ENCODE peak calls at places on chromosomes 7 and 10, in nine cellular contexts. A is mucosa of gallbladder; N is CD4-positive, alpha-beta T cell; X is HuH-7; C is AG09309; L is H7; U is IMR-90; M is activated CD8-positive, alpha-beta T cell treated with anti-CD3 and anti-CD28 coated beads for 36 hours; D is NCI-H2081. G is an unnamed sample.

GRCh38 chr7:130417215-130417614 is 23.6 kb downstream of the CEP41 start:
- DNase-seq in A (no peak), N (no peak), X (no peak), C (no peak), L (no peak), U (no peak), M (peak), D (no peak), G (no peak)

GRCh38 chr7:25803117-25803887 is 348.7 kb upstream of the NFE2L3 start:
- DNase-seq in A (no peak), N (no peak), X (no peak), C (no peak), L (no peak), U (no peak), M (no peak), D (no peak), G (no peak)

GRCh38 chr7:108248821-108249220 is 118.7 kb upstream of the LAMB4 start:
- DNase-seq in A (no peak), N (no peak), X (no peak), C (no peak), L (no peak), U (no peak), M (no peak), D (no peak), G (no peak)

GRCh38 chr10:92690211-92691041 is 671 bp downstream of the HHEX start:
- DNase-seq in A (peak), N (peak), X (peak), C (no peak), L (peak), U (peak), M (peak), D (no peak), G (no peak)

GRCh38 chr7:151801782-151802468 is 75.0 kb downstream of the PRKAG2 start:
- DNase-seq in A (no peak), N (no peak), X (peak), C (no peak), L (no peak), U (no peak), M (no peak), D (no peak), G (no peak)

GRCh38 chr7:67402280-67402679 is 405.6 kb downstream of the TYW1 start:
- DNase-seq in A (no peak), N (no peak), X (no peak), C (no peak), L (no peak), U (no peak), M (no peak), D (no peak), G (no peak)

GRCh38 chr7:2248984-2249694 is 7.1 kb downstream of the NUDT1 start:
- DNase-seq in A (peak), N (no peak), X (no peak), C (peak), L (no peak), U (peak), M (peak), D (no peak), G (no peak)

GRCh38 chr10:4181075-4181474 is 396.1 kb upstream of the KLF6 start:
- DNase-seq in A (no peak), N (no peak), X (no peak), C (no peak), L (no peak), U (no peak), M (no peak), D (no peak), G (no peak)

GRCh38 chr7:140967438-140967837 is 42.7 kb upstream of the BRAF start:
- DNase-seq in A (no peak), N (no peak), X (no peak), C (no peak), L (no peak), U (no peak), M (no peak), D (no peak), G (no peak)

G was measured in NCI-H1694.